ENCODE peak calls at places on chromosomes 7 and 10, in ten cellular contexts. One of them, this sample, is unnamed.

GRCh38 chr7:64990216-64990615 is 620 bp downstream of the ZNF117 start:
- DNase-seq in tibial nerve: no peak
- DNase-seq in fibroblast of villous mesenchyme: no peak
- DNase-seq in astrocyte of the spinal cord: no peak
- DNase-seq in HAP-1: no peak
- DNase-seq in A673: no peak
- DNase-seq in left ventricle myocardium inferior: no peak
- DNase-seq in breast epithelium: no peak
- DNase-seq in SK-N-SH: no peak
- DNase-seq in skeletal muscle cell: no peak
- DNase-seq in this sample: no peak

GRCh38 chr10:46518028-46518725 is 38.3 kb downstream of the GPRIN2 start:
- DNase-seq in tibial nerve: no peak
- DNase-seq in fibroblast of villous mesenchyme: no peak
- DNase-seq in astrocyte of the spinal cord: no peak
- DNase-seq in HAP-1: no peak
- DNase-seq in A673: no peak
- DNase-seq in left ventricle myocardium inferior: no peak
- DNase-seq in breast epithelium: peak
- DNase-seq in SK-N-SH: no peak
- DNase-seq in skeletal muscle cell: no peak
- DNase-seq in this sample: no peak

GRCh38 chr7:20153567-20153966 is 63.6 kb downstream of the MACC1 start:
- DNase-seq in tibial nerve: no peak
- DNase-seq in fibroblast of villous mesenchyme: no peak
- DNase-seq in astrocyte of the spinal cord: no peak
- DNase-seq in HAP-1: no peak
- DNase-seq in A673: no peak
- DNase-seq in left ventricle myocardium inferior: no peak
- DNase-seq in breast epithelium: no peak
- DNase-seq in SK-N-SH: no peak
- DNase-seq in skeletal muscle cell: no peak
- DNase-seq in this sample: no peak

GRCh38 chr10:50919010-50919409 is 33.6 kb upstream of the A1CF start:
- DNase-seq in tibial nerve: no peak
- DNase-seq in fibroblast of villous mesenchyme: no peak
- DNase-seq in astrocyte of the spinal cord: no peak
- DNase-seq in HAP-1: no peak
- DNase-seq in A673: peak
- DNase-seq in left ventricle myocardium inferior: no peak
- DNase-seq in breast epithelium: no peak
- DNase-seq in SK-N-SH: no peak
- DNase-seq in skeletal muscle cell: no peak
- DNase-seq in this sample: no peak

GRCh38 chr10:60977161-60978128 is 33.5 kb upstream of the RHOBTB1 start:
- DNase-seq in tibial nerve: no peak
- DNase-seq in fibroblast of villous mesenchyme: peak
- DNase-seq in astrocyte of the spinal cord: no peak
- DNase-seq in HAP-1: no peak
- DNase-seq in A673: no peak
- DNase-seq in left ventricle myocardium inferior: no peak
- DNase-seq in breast epithelium: no peak
- DNase-seq in SK-N-SH: no peak
- DNase-seq in skeletal muscle cell: no peak
- DNase-seq in this sample: no peak

GRCh38 chr7:15225981-15226380 is 323.4 kb upstream of the DGKB start:
- DNase-seq in tibial nerve: no peak
- DNase-seq in fibroblast of villous mesenchyme: no peak
- DNase-seq in astrocyte of the spinal cord: no peak
- DNase-seq in HAP-1: no peak
- DNase-seq in A673: no peak
- DNase-seq in left ventricle myocardium inferior: no peak
- DNase-seq in breast epithelium: no peak
- DNase-seq in SK-N-SH: no peak
- DNase-seq in skeletal muscle cell: no peak
- DNase-seq in this sample: no peak

GRCh38 chr10:70417568-70417967 is 13.6 kb downstream of the EIF4EBP2 start:
- DNase-seq in tibial nerve: no peak
- DNase-seq in fibroblast of villous mesenchyme: peak
- DNase-seq in astrocyte of the spinal cord: peak
- DNase-seq in HAP-1: no peak
- DNase-seq in A673: no peak
- DNase-seq in left ventricle myocardium inferior: no peak
- DNase-seq in breast epithelium: no peak
- DNase-seq in SK-N-SH: no peak
- DNase-seq in skeletal muscle cell: no peak
- DNase-seq in this sample: no peak

GRCh38 chr7:29336851-29337627 is 142.5 kb downstream of the CHN2 start:
- DNase-seq in tibial nerve: no peak
- DNase-seq in fibroblast of villous mesenchyme: no peak
- DNase-seq in astrocyte of the spinal cord: no peak
- DNase-seq in HAP-1: no peak
- DNase-seq in A673: peak
- DNase-seq in left ventricle myocardium inferior: no peak
- DNase-seq in breast epithelium: no peak
- DNase-seq in SK-N-SH: no peak
- DNase-seq in skeletal muscle cell: no peak
- DNase-seq in this sample: no peak

GRCh38 chr10:110392121-110392859 is 87.6 kb upstream of the SMNDC1 start:
- DNase-seq in tibial nerve: no peak
- DNase-seq in fibroblast of villous mesenchyme: no peak
- DNase-seq in astrocyte of the spinal cord: no peak
- DNase-seq in HAP-1: no peak
- DNase-seq in A673: no peak
- DNase-seq in left ventricle myocardium inferior: no peak
- DNase-seq in breast epithelium: no peak
- DNase-seq in SK-N-SH: no peak
- DNase-seq in skeletal muscle cell: no peak
- DNase-seq in this sample: no peak
- H3K4me3 ChIP-seq in tibial nerve: no peak
- H3K4me3 ChIP-seq in fibroblast of villous mesenchyme: no peak
- H3K4me3 ChIP-seq in astrocyte of the spinal cord: no peak
- H3K4me3 ChIP-seq in HAP-1: no peak
- H3K4me3 ChIP-seq in A673: no peak
- H3K4me3 ChIP-seq in left ventricle myocardium inferior: no peak
- H3K4me3 ChIP-seq in breast epithelium: no peak
- H3K4me3 ChIP-seq in SK-N-SH: no peak
- H3K4me3 ChIP-seq in skeletal muscle cell: no peak
- H3K4me3 ChIP-seq in this sample: no peak

GRCh38 chr7:137985897-137986251 is 16.0 kb downstream of the CREB3L2 start:
- DNase-seq in tibial nerve: no peak
- DNase-seq in fibroblast of villous mesenchyme: no peak
- DNase-seq in astrocyte of the spinal cord: no peak
- DNase-seq in HAP-1: no peak
- DNase-seq in A673: no peak
- DNase-seq in left ventricle myocardium inferior: no peak
- DNase-seq in breast epithelium: no peak
- DNase-seq in SK-N-SH: no peak
- DNase-seq in skeletal muscle cell: no peak
- DNase-seq in this sample: peak
- H3K4me3 ChIP-seq in tibial nerve: no peak
- H3K4me3 ChIP-seq in fibroblast of villous mesenchyme: peak
- H3K4me3 ChIP-seq in astrocyte of the spinal cord: no peak
- H3K4me3 ChIP-seq in HAP-1: no peak
- H3K4me3 ChIP-seq in A673: no peak
- H3K4me3 ChIP-seq in left ventricle myocardium inferior: no peak
- H3K4me3 ChIP-seq in breast epithelium: no peak
- H3K4me3 ChIP-seq in SK-N-SH: no peak
- H3K4me3 ChIP-seq in skeletal muscle cell: no peak
- H3K4me3 ChIP-seq in this sample: peak

DNA sequence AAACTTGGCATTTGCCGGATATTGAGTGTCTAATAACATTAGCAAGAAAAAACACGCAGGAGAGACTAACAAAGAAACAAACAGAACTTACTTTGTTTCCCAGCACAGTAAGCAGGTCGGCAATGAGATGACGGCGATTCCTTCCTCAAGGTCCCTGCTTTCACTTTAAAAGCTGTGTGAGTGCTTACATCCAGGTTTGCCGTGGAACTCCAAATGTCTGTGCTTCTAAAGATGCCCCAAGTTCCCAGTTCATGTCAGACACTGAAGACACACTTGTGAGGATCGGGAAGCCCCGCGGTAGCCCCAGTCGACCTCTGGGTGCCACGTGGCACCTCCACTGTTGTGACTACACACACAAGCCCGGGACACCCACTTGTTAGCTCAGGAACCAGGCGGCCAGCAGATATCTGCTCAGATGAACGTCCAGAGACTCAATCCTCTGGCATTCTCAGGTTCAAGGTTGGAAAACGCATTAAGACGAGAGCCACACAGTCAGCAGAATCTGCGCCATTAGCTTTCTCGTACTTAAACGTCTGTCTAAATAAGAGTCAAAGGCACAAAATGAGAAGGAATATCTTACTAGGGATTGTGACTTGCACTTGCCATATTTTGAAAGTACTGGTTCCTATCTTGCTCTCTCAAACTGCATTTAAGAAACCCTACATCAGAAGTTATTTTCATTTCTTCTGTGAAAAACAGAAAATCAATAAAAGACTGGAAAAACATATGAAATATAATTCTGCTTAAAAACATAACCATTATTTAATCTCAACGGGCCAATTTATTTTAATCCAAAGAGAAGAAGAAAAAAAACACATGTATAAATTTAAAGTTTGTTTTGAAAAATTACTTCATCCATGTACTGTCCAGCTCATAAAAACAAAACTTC is 207.6 kb upstream of the KLF14 start:
- DNase-seq in tibial nerve: no peak
- DNase-seq in fibroblast of villous mesenchyme: peak
- DNase-seq in astrocyte of the spinal cord: peak
- DNase-seq in HAP-1: no peak
- DNase-seq in A673: peak
- DNase-seq in left ventricle myocardium inferior: peak
- DNase-seq in breast epithelium: no peak
- DNase-seq in SK-N-SH: no peak
- DNase-seq in skeletal muscle cell: no peak
- DNase-seq in this sample: no peak
- H3K4me3 ChIP-seq in tibial nerve: peak
- H3K4me3 ChIP-seq in fibroblast of villous mesenchyme: peak
- H3K4me3 ChIP-seq in astrocyte of the spinal cord: peak
- H3K4me3 ChIP-seq in HAP-1: no peak
- H3K4me3 ChIP-seq in A673: peak
- H3K4me3 ChIP-seq in left ventricle myocardium inferior: peak
- H3K4me3 ChIP-seq in breast epithelium: peak
- H3K4me3 ChIP-seq in SK-N-SH: peak
- H3K4me3 ChIP-seq in skeletal muscle cell: peak
- H3K4me3 ChIP-seq in this sample: no peak

DNA sequence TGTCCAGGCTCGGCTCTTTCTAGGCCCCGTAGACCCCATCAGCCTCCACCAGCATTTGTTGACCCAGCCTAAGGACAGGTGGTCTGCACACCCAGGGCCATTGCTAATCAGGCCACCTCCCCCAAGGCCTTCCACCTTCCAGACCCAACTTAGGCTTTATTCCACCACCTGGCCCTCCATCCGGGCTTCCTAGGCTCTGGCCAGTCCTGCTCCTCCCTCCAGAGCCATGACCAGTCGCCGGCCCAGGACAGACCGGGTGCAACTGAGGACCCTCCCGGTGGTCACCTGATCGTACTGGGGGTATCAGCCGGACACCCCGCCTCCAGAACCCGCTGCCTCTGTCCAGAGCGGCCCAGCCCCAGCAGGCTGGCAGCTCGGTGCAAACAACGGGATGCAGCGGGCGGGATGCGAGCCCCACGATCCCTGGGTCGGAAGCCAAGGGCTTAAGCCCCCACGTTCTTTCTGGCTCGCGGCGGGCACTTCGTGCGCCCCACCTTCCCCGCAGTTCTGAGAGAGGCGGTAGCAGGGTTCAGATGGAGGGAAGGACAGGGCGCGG is 545 bp downstream of the NACAD start:
- DNase-seq in tibial nerve: no peak
- DNase-seq in fibroblast of villous mesenchyme: no peak
- DNase-seq in astrocyte of the spinal cord: no peak
- DNase-seq in HAP-1: no peak
- DNase-seq in A673: no peak
- DNase-seq in left ventricle myocardium inferior: no peak
- DNase-seq in breast epithelium: no peak
- DNase-seq in SK-N-SH: peak
- DNase-seq in skeletal muscle cell: no peak
- DNase-seq in this sample: no peak
- H3K4me3 ChIP-seq in tibial nerve: peak
- H3K4me3 ChIP-seq in fibroblast of villous mesenchyme: peak
- H3K4me3 ChIP-seq in astrocyte of the spinal cord: peak
- H3K4me3 ChIP-seq in HAP-1: no peak
- H3K4me3 ChIP-seq in A673: peak
- H3K4me3 ChIP-seq in left ventricle myocardium inferior: peak
- H3K4me3 ChIP-seq in breast epithelium: peak
- H3K4me3 ChIP-seq in SK-N-SH: peak
- H3K4me3 ChIP-seq in skeletal muscle cell: peak
- H3K4me3 ChIP-seq in this sample: no peak

GRCh38 chr7:100171840-100172239 is 3.4 kb upstream of the GAL3ST4 start:
- DNase-seq in tibial nerve: no peak
- DNase-seq in fibroblast of villous mesenchyme: no peak
- DNase-seq in astrocyte of the spinal cord: no peak
- DNase-seq in HAP-1: no peak
- DNase-seq in A673: no peak
- DNase-seq in left ventricle myocardium inferior: no peak
- DNase-seq in breast epithelium: no peak
- DNase-seq in SK-N-SH: no peak
- DNase-seq in skeletal muscle cell: no peak
- DNase-seq in this sample: no peak
- H3K4me3 ChIP-seq in tibial nerve: peak
- H3K4me3 ChIP-seq in fibroblast of villous mesenchyme: no peak
- H3K4me3 ChIP-seq in astrocyte of the spinal cord: no peak
- H3K4me3 ChIP-seq in HAP-1: no peak
- H3K4me3 ChIP-seq in A673: peak
- H3K4me3 ChIP-seq in left ventricle myocardium inferior: peak
- H3K4me3 ChIP-seq in breast epithelium: peak
- H3K4me3 ChIP-seq in SK-N-SH: no peak
- H3K4me3 ChIP-seq in skeletal muscle cell: no peak
- H3K4me3 ChIP-seq in this sample: peak

DNA sequence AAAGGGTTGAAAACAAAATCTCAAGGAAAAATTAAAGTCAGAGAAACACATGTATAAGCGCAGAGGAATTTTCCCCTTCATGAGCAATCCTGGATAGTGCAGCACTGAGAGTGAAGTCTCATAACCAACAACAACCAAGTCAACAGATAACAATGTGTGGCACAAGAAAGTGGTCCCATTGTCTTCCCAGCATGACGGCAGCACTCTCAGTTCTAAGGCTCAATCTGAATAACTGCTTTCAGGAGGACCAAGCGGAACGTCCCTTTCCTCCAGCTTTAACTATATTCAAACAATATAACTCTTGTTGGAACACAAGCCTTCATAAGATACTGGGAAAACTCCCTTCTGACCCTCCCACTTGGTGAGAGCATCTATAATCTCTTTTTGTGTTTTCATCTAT is 137.9 kb downstream of the RAPGEF5 start:
- DNase-seq in tibial nerve: no peak
- DNase-seq in fibroblast of villous mesenchyme: no peak
- DNase-seq in astrocyte of the spinal cord: no peak
- DNase-seq in HAP-1: no peak
- DNase-seq in A673: no peak
- DNase-seq in left ventricle myocardium inferior: no peak
- DNase-seq in breast epithelium: no peak
- DNase-seq in SK-N-SH: no peak
- DNase-seq in skeletal muscle cell: no peak
- DNase-seq in this sample: no peak
- H3K4me3 ChIP-seq in tibial nerve: peak
- H3K4me3 ChIP-seq in fibroblast of villous mesenchyme: no peak
- H3K4me3 ChIP-seq in astrocyte of the spinal cord: no peak
- H3K4me3 ChIP-seq in HAP-1: no peak
- H3K4me3 ChIP-seq in A673: no peak
- H3K4me3 ChIP-seq in left ventricle myocardium inferior: peak
- H3K4me3 ChIP-seq in breast epithelium: peak
- H3K4me3 ChIP-seq in SK-N-SH: no peak
- H3K4me3 ChIP-seq in skeletal muscle cell: no peak
- H3K4me3 ChIP-seq in this sample: no peak